ENCODE peak calls at places on chromosomes 11 and 22, in six cellular contexts. M, L, Q, P, V and X are unnamed samples.

GRCh38 chr22:46536559-46537220 is 730 bp downstream of the CELSR1 start:
- ATAC-seq in M (no peak), L (no peak), Q (no peak), P (no peak), V (no peak), X (no peak)

GRCh38 chr22:11066458-11067285 is 4461.3 kb upstream of the OR11H1 start:
- ATAC-seq in M (no peak), L (peak; percentile 26), Q (peak; percentile 21), P (no peak), V (peak; percentile 56), X (peak; percentile 78)

GRCh38 chr22:45218974-45219373 is 21.7 kb downstream of the KIAA0930 start:
- ATAC-seq in M (no peak), L (no peak), Q (peak; percentile 62), P (peak; percentile 93), V (no peak), X (peak; percentile 83)

GRCh38 chr11:133339495-133340140 is 192.7 kb downstream of the OPCML start:
- ATAC-seq in M (no peak), L (no peak), Q (no peak), P (no peak), V (no peak), X (no peak)

GRCh38 chr22:43516996-43517635 is 105.3 kb downstream of the MPPED1 start:
- ATAC-seq in M (no peak), L (no peak), Q (no peak), P (no peak), V (no peak), X (peak; percentile 10)

GRCh38 chr11:68841718-68842426 is at the start of gene CPT1A:
- ATAC-seq in M (peak; percentile 74), L (peak; percentile 51), Q (peak; percentile 48), P (peak; percentile 60), V (peak; percentile 49), X (peak; percentile 62)

GRCh38 chr22:30744224-30744623 is 49.5 kb downstream of the OSBP2 start:
- ATAC-seq in M (no peak), L (no peak), Q (no peak), P (no peak), V (no peak), X (no peak)

GRCh38 chr11:107563702-107564101 is 1.8 kb downstream of the ALKBH8 start:
- ATAC-seq in M (peak; percentile 10), L (peak; percentile 39), Q (no peak), P (peak; percentile 9), V (peak; percentile 10), X (no peak)

GRCh38 chr11:123601136-123601535 is 53.3 kb downstream of the SCN3B start:
- ATAC-seq in M (no peak), L (no peak), Q (no peak), P (no peak), V (no peak), X (no peak)

GRCh38 chr11:65685981-65686380 is 23.3 kb upstream of the RELA start:
- ATAC-seq in M (no peak), L (no peak), Q (no peak), P (no peak), V (peak; percentile 79), X (no peak)

GRCh38 chr22:30021881-30022619 is 58.2 kb upstream of the HORMAD2 start:
- ATAC-seq in M (no peak), L (no peak), Q (no peak), P (no peak), V (peak; percentile 36), X (no peak)

GRCh38 chr11:67283490-67283963 is 5.6 kb upstream of the ANKRD13D start:
- ATAC-seq in M (no peak), L (peak; percentile 27), Q (no peak), P (no peak), V (peak; percentile 13), X (no peak)

GRCh38 chr11:16933756-16934603 is 80.2 kb downstream of the PLEKHA7 start:
- ATAC-seq in M (no peak), L (no peak), Q (no peak), P (no peak), V (peak; percentile 92), X (no peak)

GRCh38 chr11:67581469-67581868 is 2.1 kb upstream of the GSTP1 start:
- ATAC-seq in M (no peak), L (peak; percentile 4), Q (no peak), P (no peak), V (no peak), X (no peak)

GRCh38 chr22:33461698-33462434 is 403.7 kb upstream of the SYN3 start:
- ATAC-seq in M (no peak), L (no peak), Q (no peak), P (no peak), V (no peak), X (no peak)

GRCh38 chr11:60699282-60699681 is at the start of gene MS4A8:
- ATAC-seq in M (no peak), L (no peak), Q (no peak), P (no peak), V (no peak), X (no peak)

GRCh38 chr11:24356501-24356900 is 140.4 kb upstream of the LUZP2 start:
- ATAC-seq in M (no peak), L (no peak), Q (no peak), P (no peak), V (no peak), X (no peak)

GRCh38 chr11:1549355-1550330 is 22.4 kb downstream of the DUSP8 start:
- ATAC-seq in M (peak; percentile 34), L (no peak), Q (no peak), P (no peak), V (no peak), X (peak; percentile 21)

GRCh38 chr11:19849107-19849789 is 136.6 kb downstream of the NAV2 start:
- ATAC-seq in M (no peak), L (no peak), Q (no peak), P (no peak), V (peak; percentile 52), X (no peak)

GRCh38 chr11:15073361-15074205 is at the start of gene CALCB:
- ATAC-seq in M (peak; percentile 61), L (peak; percentile 45), Q (peak; percentile 14), P (no peak), V (peak; percentile 71), X (no peak)

GRCh38 chr22:47034076-47034808 is 271.8 kb downstream of the TBC1D22A start:
- ATAC-seq in M (no peak), L (no peak), Q (no peak), P (no peak), V (no peak), X (no peak)

GRCh38 chr22:39773976-39774539 is 119.5 kb downstream of the ENTHD1 start:
- ATAC-seq in M (no peak), L (peak; percentile 40), Q (peak; percentile 67), P (peak; percentile 97), V (no peak), X (peak; percentile 88)

GRCh38 chr11:88152381-88152780 is 22.9 kb downstream of the RAB38 start:
- ATAC-seq in M (no peak), L (peak; percentile 49), Q (no peak), P (no peak), V (no peak), X (no peak)

GRCh38 chr11:45603930-45604682 is 61.3 kb downstream of the CHST1 start:
- ATAC-seq in M (no peak), L (no peak), Q (no peak), P (no peak), V (peak; percentile 47), X (peak; percentile 24)

GRCh38 chr11:134414036-134414731 is 2.1 kb upstream of the B3GAT1 start:
- ATAC-seq in M (no peak), L (no peak), Q (no peak), P (no peak), V (no peak), X (no peak)

GRCh38 chr11:17735823-17736772 is 1.5 kb downstream of the KCNC1 start:
- ATAC-seq in M (peak; percentile 6), L (no peak), Q (no peak), P (no peak), V (no peak), X (no peak)